ENCODE peak calls at places on chromosomes 5 and 9, in four cellular contexts. M is suprapubic skin; I is CD8-positive, alpha-beta T cell; U is GM10248. J is an unnamed sample.

GRCh38 chr5:96093340-96093739 is 131.7 kb upstream of the ELL2 start:
- DNase-seq in M (no peak), I (no peak), U (no peak), J (no peak)

GRCh38 chr9:3760031-3760430 is 234.2 kb upstream of the RFX3 start:
- DNase-seq in M (no peak), U (no peak), I (no peak), J (no peak)

GRCh38 chr5:27639005-27639612 is 600.7 kb upstream of the CDH9 start:
- DNase-seq in I (no peak), M (no peak), U (no peak), J (no peak)

GRCh38 chr9:99169982-99170761 is 51.6 kb downstream of the ALG2 start:
- DNase-seq in I (no peak), M (no peak), U (no peak), J (no peak)

GRCh38 chr9:98132158-98132557 is 13.1 kb upstream of the TRIM14 start:
- DNase-seq in U (no peak), M (no peak), I (no peak), J (no peak)

GRCh38 chr9:96203867-96204412 is 98.0 kb downstream of the HSD17B3 start:
- DNase-seq in M (peak; percentile 70), U (no peak), I (no peak), J (peak; percentile 27)

GRCh38 chr5:31962928-31963327 is 211.2 kb downstream of the GOLPH3 start:
- DNase-seq in M (no peak), U (no peak), I (no peak), J (no peak)

GRCh38 chr9:129273941-129274709 is 96.1 kb upstream of the IER5L start:
- DNase-seq in I (no peak), M (peak; percentile 22), U (no peak), J (no peak)

GRCh38 chr5:69493235-69493925 is 790 bp downstream of the OCLN start:
- DNase-seq in I (no peak), U (peak; percentile 70), M (no peak), J (no peak)

GRCh38 chr5:6713274-6714181 is at the start of gene TENT4A:
- DNase-seq in M (no peak), I (peak; percentile 21), U (peak; percentile 98), J (no peak)

GRCh38 chr9:128285033-128285784 is 9.1 kb downstream of the SWI5 start:
- DNase-seq in M (no peak), U (no peak), I (no peak), J (no peak)

GRCh38 chr5:113081881-113082546 is 105.4 kb downstream of the DCP2 start:
- DNase-seq in I (no peak), M (no peak), U (no peak), J (no peak)

GRCh38 chr5:16937503-16938161 is 1.5 kb upstream of the MYO10 start:
- DNase-seq in M (no peak), U (no peak), I (no peak), J (no peak)

GRCh38 chr9:95947118-95947517 is 71.6 kb downstream of the ERCC6L2 start:
- DNase-seq in I (no peak), M (no peak), U (no peak), J (no peak)

DNA sequence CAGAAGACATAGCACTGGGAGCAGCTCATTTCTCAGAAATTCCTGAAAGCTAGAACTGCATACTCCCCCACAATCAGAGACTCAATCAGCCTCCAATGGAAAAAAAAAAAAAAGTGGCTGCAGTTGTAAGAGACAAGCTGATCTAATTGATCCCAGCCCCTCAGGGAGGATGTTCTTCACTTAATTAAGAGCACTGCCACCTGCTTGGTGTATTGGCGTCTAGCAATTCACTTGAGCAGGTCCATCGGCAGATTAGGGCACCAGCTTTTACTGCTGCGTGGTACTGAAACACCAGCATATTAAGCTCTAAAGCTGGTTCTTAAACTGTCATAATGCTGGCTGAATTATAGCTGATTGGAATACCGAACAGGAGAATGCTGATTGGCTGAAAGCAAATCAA is 1890.1 kb upstream of the WWC1 start:
- DNase-seq in U (no peak), I (no peak), M (no peak), J (no peak)
- TF ChIP-seq CTCF in U (no peak), I (no peak), M (no peak), J (no peak)

GRCh38 chr5:7849531-7850240 is 1.2 kb downstream of the CFAP90 start:
- DNase-seq in M (no peak), I (no peak), U (no peak), J (no peak)
- TF ChIP-seq CTCF in M (no peak), I (no peak), U (no peak), J (no peak)

GRCh38 chr9:89388868-89389177 is 70.5 kb downstream of the SECISBP2 start:
- DNase-seq in M (no peak), I (no peak), U (no peak), J (no peak)

GRCh38 chr9:89387970-89388867 is 69.9 kb downstream of the SECISBP2 start:
- DNase-seq in U (no peak), I (no peak), M (peak; percentile 86), J (no peak)

GRCh38 chr9:89386797-89387196 is 68.5 kb downstream of the SECISBP2 start:
- DNase-seq in M (peak; percentile 63), I (no peak), U (no peak), J (no peak)

GRCh38 chr9:89386206-89386605 is 67.9 kb downstream of the SECISBP2 start:
- DNase-seq in U (no peak), I (no peak), M (peak; percentile 53), J (no peak)

DNA sequence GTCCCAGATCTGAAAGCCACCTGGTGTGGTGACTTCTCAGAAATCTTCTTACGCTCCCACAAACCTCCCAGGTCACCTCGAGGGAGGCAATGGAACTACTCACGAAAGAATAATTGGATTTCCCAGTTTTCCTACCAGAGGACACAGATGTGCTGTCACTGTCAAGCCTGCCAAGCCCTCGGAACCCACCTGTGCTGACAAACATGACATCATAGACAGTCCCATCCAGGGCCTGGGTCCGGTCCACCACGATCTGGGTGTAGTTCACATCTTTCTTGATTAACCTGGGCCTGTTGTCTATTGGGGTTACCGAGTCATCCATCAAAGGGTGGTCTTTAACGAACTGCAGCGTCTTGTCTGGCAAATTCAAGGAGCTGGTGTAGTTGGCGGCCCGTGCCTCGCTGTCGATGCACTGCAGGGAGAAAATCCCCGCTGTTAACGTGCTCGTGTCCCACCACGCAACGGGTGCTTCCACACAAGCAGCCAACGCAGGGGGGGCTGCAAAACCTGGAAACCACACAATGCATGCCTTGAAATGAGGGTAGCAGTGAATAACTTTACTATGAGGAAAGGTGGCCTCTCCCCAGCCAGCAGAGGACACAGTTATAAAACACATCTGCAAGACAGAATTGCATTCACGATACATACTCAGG is 69.0 kb downstream of the SECISBP2 start:
- DNase-seq in U (no peak), I (no peak), M (peak; percentile 62), J (no peak)
- TF ChIP-seq CTCF in U (no peak), I (no peak), M (no peak), J (no peak)

GRCh38 chr5:126492939-126493338 is 69.7 kb downstream of the GRAMD2B start:
- DNase-seq in I (no peak), M (no peak), U (no peak), J (no peak)
- TF ChIP-seq CTCF in I (no peak), M (no peak), U (peak; percentile 56), J (no peak)

DNA sequence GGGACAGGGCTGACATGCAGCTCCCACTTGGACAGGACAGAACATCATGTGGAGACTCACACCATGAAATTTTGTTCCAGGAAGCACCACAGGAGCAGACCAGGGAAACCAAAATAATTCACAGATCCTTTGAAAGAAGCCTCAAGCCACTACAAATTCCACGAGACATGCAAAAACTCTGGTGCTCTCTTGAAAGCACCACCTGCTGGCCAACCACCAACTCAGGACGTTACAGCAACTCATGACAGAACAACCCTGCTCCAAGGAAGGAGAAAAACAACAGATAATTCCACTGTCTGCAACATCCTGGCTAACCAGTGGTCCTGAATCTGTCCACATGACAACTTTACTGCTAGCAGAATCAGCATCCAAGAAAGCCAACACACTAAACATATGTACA is 516.0 kb downstream of the SPATA31D1 start:
- DNase-seq in I (no peak), U (no peak), M (no peak), J (no peak)
- TF ChIP-seq CTCF in I (no peak), U (no peak), M (no peak), J (no peak)

GRCh38 chr9:130846487-130847305 is 11.6 kb downstream of the ABL1 start:
- DNase-seq in I (no peak), U (no peak), M (peak; percentile 63), J (no peak)

GRCh38 chr9:130845254-130845653 is 10.2 kb downstream of the ABL1 start:
- DNase-seq in I (no peak), M (no peak), U (no peak), J (no peak)

GRCh38 chr9:130849356-130849755 is 14.3 kb downstream of the ABL1 start:
- DNase-seq in U (no peak), M (peak; percentile 28), I (no peak), J (no peak)

GRCh38 chr9:130845901-130846381 is 10.9 kb downstream of the ABL1 start:
- DNase-seq in M (no peak), U (no peak), I (no peak), J (no peak)

GRCh38 chr9:130847306-130848217 is 12.5 kb downstream of the ABL1 start:
- DNase-seq in M (peak; percentile 93), U (no peak), I (no peak), J (no peak)
- TF ChIP-seq CTCF in M (no peak), U (no peak), I (no peak), J (no peak)

DNA sequence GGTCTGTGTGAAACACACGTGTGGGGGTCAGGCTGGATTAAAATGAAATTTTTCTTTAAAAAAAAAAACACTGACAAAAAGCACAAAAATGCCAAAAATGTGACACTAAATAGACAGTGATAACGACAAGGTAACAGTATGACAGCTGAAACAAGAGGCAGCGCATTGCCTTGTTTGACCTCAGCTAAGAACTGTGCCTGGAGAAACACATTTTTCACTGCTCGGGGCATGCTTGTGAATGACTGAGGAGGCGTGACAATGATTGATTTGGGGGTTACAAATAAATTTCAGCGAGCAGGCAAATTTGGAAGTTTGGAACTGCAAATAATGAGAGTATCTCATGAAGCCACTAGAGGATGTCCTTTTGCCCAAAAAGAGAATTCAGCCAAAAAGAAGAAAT is 44.2 kb upstream of the SPATA31C2 start:
- DNase-seq in U (no peak), M (no peak), I (no peak), J (no peak)
- TF ChIP-seq CTCF in U (no peak), M (no peak), I (no peak), J (no peak)

DNA sequence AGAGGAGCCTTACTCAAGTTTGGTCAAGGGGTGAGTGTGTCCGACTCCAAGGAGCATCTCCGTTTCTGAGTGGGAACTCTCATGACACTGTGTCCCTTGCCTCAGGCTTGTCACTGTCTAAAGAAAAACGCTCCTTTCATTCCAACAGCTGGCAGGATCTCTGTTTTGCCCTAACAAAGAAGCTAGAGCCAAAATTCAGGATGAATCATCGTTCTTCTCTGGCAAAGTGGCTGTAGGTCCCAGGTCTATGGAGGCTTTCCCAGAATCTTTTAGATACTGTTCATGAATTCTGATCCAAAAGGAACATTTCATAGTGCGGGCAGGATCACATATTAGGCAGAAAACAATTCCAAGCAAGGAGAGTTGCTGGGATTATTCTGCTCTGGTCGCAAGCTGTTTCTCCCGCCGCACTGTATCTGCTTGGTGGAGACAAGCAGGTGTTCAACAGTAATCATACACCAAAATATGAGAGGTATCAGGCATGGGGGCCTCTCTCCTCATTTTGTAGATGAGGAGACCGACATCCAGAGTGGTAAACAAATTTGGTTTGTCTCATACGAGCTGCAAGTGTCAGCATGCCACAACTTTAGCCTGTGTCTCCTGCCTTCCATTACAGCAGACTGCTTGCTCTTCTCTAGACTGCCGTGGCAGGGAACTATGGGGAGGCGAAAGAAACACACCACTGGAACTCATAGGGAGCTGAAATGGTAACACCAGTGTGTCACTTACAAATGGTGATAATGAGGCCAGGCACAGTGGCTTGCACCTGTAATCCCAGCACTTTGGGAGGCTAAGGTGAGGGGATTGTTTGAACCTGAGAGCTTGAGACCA is 72.6 kb downstream of the ENTREP1 start:
- DNase-seq in I (no peak), M (no peak), U (no peak), J (no peak)
- TF ChIP-seq CTCF in I (no peak), M (no peak), U (no peak), J (no peak)